ENCODE peak calls at places on chromosomes 4 and X, in seven cellular contexts. J is GM23338, F is neural progenitor cell, I is hepatocyte, G is MM.1S, M is GM23248, B is HCT116. U is an unnamed sample.

GRCh38 chr4:21991050-21991449 is 42.5 kb upstream of the KCNIP4 start:
- DNase-seq in J (no peak), F (no peak), I (peak), G (no peak), M (peak), B (no peak), U (no peak)

GRCh38 chrX:30659421-30659820 is 6.2 kb downstream of the GK start:
- DNase-seq in J (no peak), F (no peak), I (peak), G (no peak), M (peak), B (no peak), U (peak)

GRCh38 chrX:41922694-41923171 is 621 bp downstream of the CASK start:
- DNase-seq in J (peak), F (peak), I (peak), G (peak), M (peak), B (no peak), U (peak)

GRCh38 chr4:98611649-98612317 is 46.6 kb downstream of the TSPAN5 start:
- DNase-seq in J (no peak), F (no peak), I (no peak), G (no peak), M (no peak), B (no peak), U (no peak)

GRCh38 chrX:20418379-20418778 is 151.7 kb upstream of the RPS6KA3 start:
- DNase-seq in J (no peak), F (no peak), I (no peak), G (no peak), M (no peak), B (no peak), U (no peak)

GRCh38 chr4:184387351-184387750 is 87.0 kb downstream of the IRF2 start:
- DNase-seq in J (peak), F (no peak), I (no peak), G (no peak), M (no peak), B (no peak), U (no peak)

GRCh38 chr4:8035371-8035780 is 95.7 kb upstream of the AFAP1 start:
- DNase-seq in J (no peak), F (no peak), I (no peak), G (peak), M (no peak), B (no peak), U (no peak)

GRCh38 chr4:70721747-70722146 is at the start of gene RUFY3:
- DNase-seq in J (peak), F (peak), I (peak), G (no peak), M (peak), B (no peak), U (no peak)

GRCh38 chr4:38145033-38145673 is 185.0 kb downstream of the PTTG2 start:
- DNase-seq in J (no peak), F (no peak), I (no peak), G (no peak), M (no peak), B (no peak), U (no peak)

GRCh38 chr4:23981328-23981727 is 91.5 kb upstream of the PPARGC1A start:
- DNase-seq in J (no peak), F (no peak), I (no peak), G (no peak), M (peak), B (no peak), U (no peak)

GRCh38 chr4:151676301-151676700 is 84.5 kb downstream of the GATB start:
- DNase-seq in J (no peak), F (no peak), I (no peak), G (no peak), M (peak), B (peak), U (peak)

GRCh38 chr4:38678078-38678477 is 14.1 kb downstream of the KLF3 start:
- DNase-seq in J (no peak), F (no peak), I (no peak), G (no peak), M (peak), B (no peak), U (no peak)

GRCh38 chr4:38600575-38600974 is 63.4 kb upstream of the KLF3 start:
- DNase-seq in J (no peak), F (no peak), I (no peak), G (no peak), M (no peak), B (no peak), U (no peak)

GRCh38 chr4:3374667-3375066 is 67.1 kb upstream of the HGFAC start:
- DNase-seq in J (no peak), F (no peak), I (no peak), G (no peak), M (no peak), B (no peak), U (no peak)

GRCh38 chrX:70669120-70669519 is 224.5 kb downstream of the DLG3 start:
- DNase-seq in J (no peak), F (no peak), I (peak), G (no peak), M (no peak), B (no peak), U (no peak)

GRCh38 chr4:74394476-74395136 is 29.7 kb downstream of the EREG start:
- DNase-seq in J (no peak), F (no peak), I (no peak), G (no peak), M (peak), B (peak), U (peak)

GRCh38 chr4:3221996-3222395 is 27.0 kb upstream of the MSANTD1 start:
- DNase-seq in J (no peak), F (no peak), I (no peak), G (no peak), M (no peak), B (no peak), U (no peak)

GRCh38 chr4:186260504-186261448 is 5.2 kb upstream of the F11 start:
- DNase-seq in J (no peak), F (no peak), I (peak), G (no peak), M (no peak), B (no peak), U (no peak)

GRCh38 chr4:168153596-168154440 is 61.5 kb downstream of the ANXA10 start:
- DNase-seq in J (peak), F (peak), I (peak), G (peak), M (peak), B (peak), U (peak)

GRCh38 chr4:180363817-180364216 is 1879.4 kb upstream of the TENM3 start:
- DNase-seq in J (peak), F (no peak), I (no peak), G (no peak), M (no peak), B (no peak), U (peak)

GRCh38 chrX:3295731-3296130 is 50.7 kb downstream of the MXRA5 start:
- DNase-seq in J (peak), F (peak), I (no peak), G (no peak), M (peak), B (peak), U (peak)

GRCh38 chrX:17930850-17931249 is 69.8 kb upstream of the RAI2 start:
- DNase-seq in J (peak), F (no peak), I (no peak), G (no peak), M (no peak), B (no peak), U (peak)

GRCh38 chr4:155883895-155884294 is 17.8 kb upstream of the ASIC5 start:
- DNase-seq in J (no peak), F (no peak), I (no peak), G (no peak), M (no peak), B (no peak), U (no peak)

GRCh38 chr4:33063238-33063637 is 2343.1 kb downstream of the PCDH7 start:
- DNase-seq in J (no peak), F (no peak), I (peak), G (no peak), M (peak), B (no peak), U (peak)

GRCh38 chr4:93384211-93384610 is 444.3 kb upstream of the ATOH1 start:
- DNase-seq in J (no peak), F (no peak), I (no peak), G (no peak), M (no peak), B (no peak), U (peak)

GRCh38 chrX:153934473-153935325 is at the start of gene NAA10:
- DNase-seq in J (peak), F (peak), I (peak), G (peak), M (peak), B (no peak), U (peak)

GRCh38 chr4:149781150-149781549 is 34.5 kb downstream of the IQCM start:
- DNase-seq in J (no peak), F (no peak), I (no peak), G (no peak), M (peak), B (peak), U (peak)

GRCh38 chr4:116925900-116926457 is 159.4 kb downstream of the TRAM1L1 start:
- DNase-seq in J (peak), F (peak), I (peak), G (no peak), M (no peak), B (no peak), U (no peak)

GRCh38 chr4:113433536-113434246 is 327.8 kb downstream of the CAMK2D start:
- DNase-seq in J (no peak), F (no peak), I (no peak), G (no peak), M (peak), B (no peak), U (no peak)
- H3K4me2 ChIP-seq in J (no peak), F (no peak), I (no peak), G (no peak), M (peak), B (peak), U (no peak)

DNA sequence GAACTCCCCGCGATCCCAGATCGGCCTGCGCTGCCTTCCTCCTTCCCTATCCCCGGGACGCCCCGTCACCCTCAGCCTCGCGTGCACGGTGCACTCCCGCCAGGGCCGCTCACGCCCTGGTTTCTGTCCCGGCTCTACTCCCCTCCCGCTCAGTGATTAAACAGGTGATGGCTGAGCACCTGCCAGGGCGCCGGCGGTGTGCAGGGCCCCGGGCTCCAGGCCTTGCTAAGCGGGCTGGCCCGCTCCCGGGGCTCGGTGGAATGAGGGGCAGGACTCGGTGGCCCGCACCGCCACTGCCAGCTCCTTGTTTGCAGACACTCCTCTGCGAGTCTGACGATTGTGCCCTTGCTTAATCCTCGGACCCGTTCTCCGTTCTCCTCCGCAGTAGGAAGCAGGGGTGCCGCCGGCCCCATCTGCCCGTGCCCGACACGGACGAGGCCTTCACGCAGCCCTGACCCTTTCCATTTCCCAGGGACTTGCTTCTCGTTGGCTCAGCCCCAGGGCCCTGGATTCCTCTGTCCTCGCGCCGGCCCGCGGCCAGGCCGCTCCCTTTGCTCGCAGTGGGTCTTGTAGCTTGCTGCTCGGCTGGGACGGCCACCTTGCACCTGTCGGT is 143.5 kb downstream of the TRIML1 start:
- DNase-seq in J (peak), F (peak), I (peak), G (no peak), M (no peak), B (no peak), U (no peak)
- H2AFZ ChIP-seq in J (peak), F (peak), I (peak), G (no peak), M (no peak), B (no peak), U (no peak)

GRCh38 chrX:48972214-48973164 is 845 bp upstream of the KCND1 start:
- DNase-seq in J (peak), F (peak), I (peak), G (peak), M (peak), B (peak), U (peak)
- TF ChIP-seq EZH2phosphoT487 in J (no peak), F (no peak), I (no peak), G (no peak), M (no peak), B (no peak), U (no peak)

GRCh38 chr4:175823015-175823741 is 11.1 kb upstream of the GPM6A start:
- DNase-seq in J (no peak), F (no peak), I (no peak), G (no peak), M (no peak), B (no peak), U (no peak)
- H3K4me2 ChIP-seq in J (no peak), F (no peak), I (no peak), G (no peak), M (no peak), B (no peak), U (no peak)